ENCODE peak calls at places on chromosomes 13 and 19, in nine cellular contexts. One of them, this sample, is unnamed. For H3K4me1, the result is how much of the 10 kb centered on the place peaks cover.

GRCh38 chr19:17997969-17998826 is 9.8 kb upstream of the ARRDC2 start:
- DNase-seq in K562: peak
- DNase-seq in tibial artery: peak
- DNase-seq in PC-3: peak
- DNase-seq in right lobe of liver: peak
- DNase-seq in ovary: no peak
- DNase-seq in mammary epithelial cell: no peak
- DNase-seq in Panc1: no peak
- DNase-seq in CD8-positive, alpha-beta T cell: no peak
- DNase-seq in this sample: no peak

GRCh38 chr19:46205183-46205984 is 24.2 kb upstream of the IGFL1 start:
- DNase-seq in K562: no peak
- DNase-seq in tibial artery: no peak
- DNase-seq in PC-3: no peak
- DNase-seq in right lobe of liver: no peak
- DNase-seq in ovary: no peak
- DNase-seq in mammary epithelial cell: no peak
- DNase-seq in Panc1: no peak
- DNase-seq in CD8-positive, alpha-beta T cell: no peak
- DNase-seq in this sample: no peak

GRCh38 chr19:30374791-30375650 is 2.8 kb downstream of the ZNF536 start:
- DNase-seq in K562: no peak
- DNase-seq in tibial artery: no peak
- DNase-seq in PC-3: no peak
- DNase-seq in right lobe of liver: no peak
- DNase-seq in ovary: no peak
- DNase-seq in mammary epithelial cell: no peak
- DNase-seq in Panc1: no peak
- DNase-seq in CD8-positive, alpha-beta T cell: no peak
- DNase-seq in this sample: no peak

GRCh38 chr19:17751103-17751911 is at the start of gene FCHO1:
- DNase-seq in K562: peak
- DNase-seq in tibial artery: peak
- DNase-seq in PC-3: no peak
- DNase-seq in right lobe of liver: peak
- DNase-seq in ovary: no peak
- DNase-seq in mammary epithelial cell: no peak
- DNase-seq in Panc1: no peak
- DNase-seq in CD8-positive, alpha-beta T cell: peak
- DNase-seq in this sample: peak

GRCh38 chr19:6730153-6730804 is 7.1 kb downstream of the GPR108 start:
- DNase-seq in K562: peak
- DNase-seq in tibial artery: no peak
- DNase-seq in PC-3: no peak
- DNase-seq in right lobe of liver: peak
- DNase-seq in ovary: peak
- DNase-seq in mammary epithelial cell: no peak
- DNase-seq in Panc1: no peak
- DNase-seq in CD8-positive, alpha-beta T cell: peak
- DNase-seq in this sample: no peak

GRCh38 chr13:45928843-45929242 is 77.3 kb upstream of the SIAH3 start:
- DNase-seq in K562: no peak
- DNase-seq in tibial artery: no peak
- DNase-seq in PC-3: peak
- DNase-seq in right lobe of liver: no peak
- DNase-seq in ovary: no peak
- DNase-seq in mammary epithelial cell: peak
- DNase-seq in Panc1: no peak
- DNase-seq in CD8-positive, alpha-beta T cell: no peak
- DNase-seq in this sample: no peak

GRCh38 chr13:68145852-68146251 is 915.7 kb upstream of the PCDH9 start:
- DNase-seq in K562: no peak
- DNase-seq in tibial artery: no peak
- DNase-seq in PC-3: no peak
- DNase-seq in right lobe of liver: no peak
- DNase-seq in ovary: no peak
- DNase-seq in mammary epithelial cell: no peak
- DNase-seq in Panc1: no peak
- DNase-seq in CD8-positive, alpha-beta T cell: no peak
- DNase-seq in this sample: no peak

GRCh38 chr19:54420383-54421168 is 5.3 kb downstream of the TTYH1 start:
- DNase-seq in K562: peak
- DNase-seq in tibial artery: no peak
- DNase-seq in PC-3: no peak
- DNase-seq in right lobe of liver: no peak
- DNase-seq in ovary: no peak
- DNase-seq in mammary epithelial cell: no peak
- DNase-seq in Panc1: no peak
- DNase-seq in CD8-positive, alpha-beta T cell: no peak
- DNase-seq in this sample: no peak

GRCh38 chr19:31470952-31471351 is 121.7 kb upstream of the TSHZ3 start:
- DNase-seq in K562: no peak
- DNase-seq in tibial artery: no peak
- DNase-seq in PC-3: no peak
- DNase-seq in right lobe of liver: no peak
- DNase-seq in ovary: no peak
- DNase-seq in mammary epithelial cell: no peak
- DNase-seq in Panc1: no peak
- DNase-seq in CD8-positive, alpha-beta T cell: no peak
- DNase-seq in this sample: no peak

GRCh38 chr13:30915691-30916541 is 9.8 kb downstream of the MEDAG start:
- DNase-seq in K562: no peak
- DNase-seq in tibial artery: no peak
- DNase-seq in PC-3: no peak
- DNase-seq in right lobe of liver: no peak
- DNase-seq in ovary: no peak
- DNase-seq in mammary epithelial cell: peak
- DNase-seq in Panc1: no peak
- DNase-seq in CD8-positive, alpha-beta T cell: no peak
- DNase-seq in this sample: no peak

GRCh38 chr19:38395381-38396127 is 7.1 kb downstream of the SPRED3 start:
- DNase-seq in K562: no peak
- DNase-seq in tibial artery: no peak
- DNase-seq in PC-3: no peak
- DNase-seq in right lobe of liver: no peak
- DNase-seq in ovary: no peak
- DNase-seq in mammary epithelial cell: no peak
- DNase-seq in Panc1: no peak
- DNase-seq in CD8-positive, alpha-beta T cell: peak
- DNase-seq in this sample: no peak

GRCh38 chr19:12052057-12052570 is 647 bp downstream of the ZNF878 start:
- DNase-seq in K562: no peak
- DNase-seq in tibial artery: no peak
- DNase-seq in PC-3: peak
- DNase-seq in right lobe of liver: no peak
- DNase-seq in ovary: no peak
- DNase-seq in mammary epithelial cell: peak
- DNase-seq in Panc1: no peak
- DNase-seq in CD8-positive, alpha-beta T cell: no peak
- DNase-seq in this sample: no peak

GRCh38 chr19:918152-918437 is 962 bp downstream of the KISS1R start:
- DNase-seq in K562: no peak
- DNase-seq in tibial artery: no peak
- DNase-seq in PC-3: no peak
- DNase-seq in right lobe of liver: no peak
- DNase-seq in ovary: no peak
- DNase-seq in mammary epithelial cell: no peak
- DNase-seq in Panc1: no peak
- DNase-seq in CD8-positive, alpha-beta T cell: no peak
- DNase-seq in this sample: no peak

GRCh38 chr19:38736036-38736412 is 8.2 kb downstream of the CAPN12 start:
- DNase-seq in K562: peak
- DNase-seq in tibial artery: peak
- DNase-seq in PC-3: peak
- DNase-seq in right lobe of liver: peak
- DNase-seq in ovary: peak
- DNase-seq in mammary epithelial cell: no peak
- DNase-seq in Panc1: no peak
- DNase-seq in CD8-positive, alpha-beta T cell: peak
- DNase-seq in this sample: peak

GRCh38 chr19:38550376-38550775 is 67.4 kb downstream of the MAP4K1 start:
- DNase-seq in K562: no peak
- DNase-seq in tibial artery: no peak
- DNase-seq in PC-3: no peak
- DNase-seq in right lobe of liver: no peak
- DNase-seq in ovary: no peak
- DNase-seq in mammary epithelial cell: no peak
- DNase-seq in Panc1: no peak
- DNase-seq in CD8-positive, alpha-beta T cell: no peak
- DNase-seq in this sample: no peak

GRCh38 chr19:1606138-1606651 is 933 bp upstream of the UQCR11 start:
- DNase-seq in K562: no peak
- DNase-seq in tibial artery: no peak
- DNase-seq in PC-3: no peak
- DNase-seq in right lobe of liver: no peak
- DNase-seq in ovary: no peak
- DNase-seq in mammary epithelial cell: no peak
- DNase-seq in Panc1: no peak
- DNase-seq in CD8-positive, alpha-beta T cell: no peak
- DNase-seq in this sample: no peak

DNA sequence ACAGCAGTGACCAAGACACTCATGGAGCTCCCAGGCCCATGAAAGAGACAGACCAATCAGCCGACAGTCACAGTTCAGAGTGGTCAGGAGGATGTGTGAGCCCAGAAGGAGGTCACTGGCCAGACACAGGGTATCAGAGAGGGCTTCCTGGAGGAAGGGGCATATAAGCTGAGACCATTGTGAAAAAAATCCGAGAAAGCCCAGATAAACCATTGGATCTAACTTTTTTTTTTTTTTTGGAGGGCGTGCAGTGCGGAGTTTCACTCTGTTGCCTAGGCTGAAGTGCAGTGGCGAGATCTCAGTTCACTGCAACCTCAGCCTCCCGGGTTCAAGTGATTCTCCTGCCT is 4.2 kb downstream of the ITPKC start:
- DNase-seq in K562: no peak
- DNase-seq in tibial artery: no peak
- DNase-seq in PC-3: no peak
- DNase-seq in right lobe of liver: no peak
- DNase-seq in ovary: no peak
- DNase-seq in mammary epithelial cell: no peak
- DNase-seq in Panc1: no peak
- DNase-seq in CD8-positive, alpha-beta T cell: no peak
- DNase-seq in this sample: no peak
- H3K4me1 ChIP-seq in K562: under half
- H3K4me1 ChIP-seq in tibial artery: under half
- H3K4me1 ChIP-seq in PC-3: under half
- H3K4me1 ChIP-seq in right lobe of liver: under half
- H3K4me1 ChIP-seq in ovary: under half
- H3K4me1 ChIP-seq in mammary epithelial cell: under half
- H3K4me1 ChIP-seq in Panc1: under half
- H3K4me1 ChIP-seq in CD8-positive, alpha-beta T cell: under half
- H3K4me1 ChIP-seq in this sample: under half

GRCh38 chr19:33191501-33191900 is 2.6 kb upstream of the LRP3 start:
- DNase-seq in K562: no peak
- DNase-seq in tibial artery: peak
- DNase-seq in PC-3: no peak
- DNase-seq in right lobe of liver: peak
- DNase-seq in ovary: no peak
- DNase-seq in mammary epithelial cell: no peak
- DNase-seq in Panc1: no peak
- DNase-seq in CD8-positive, alpha-beta T cell: no peak
- DNase-seq in this sample: no peak
- H3K4me1 ChIP-seq in K562: under half
- H3K4me1 ChIP-seq in tibial artery: under half
- H3K4me1 ChIP-seq in PC-3: under half
- H3K4me1 ChIP-seq in right lobe of liver: under half
- H3K4me1 ChIP-seq in ovary: under half
- H3K4me1 ChIP-seq in mammary epithelial cell: under half
- H3K4me1 ChIP-seq in Panc1: under half
- H3K4me1 ChIP-seq in CD8-positive, alpha-beta T cell: under half
- H3K4me1 ChIP-seq in this sample: under half

GRCh38 chr13:50888362-50888761 is 21.2 kb upstream of the RNASEH2B start:
- DNase-seq in K562: no peak
- DNase-seq in tibial artery: no peak
- DNase-seq in PC-3: no peak
- DNase-seq in right lobe of liver: no peak
- DNase-seq in ovary: no peak
- DNase-seq in mammary epithelial cell: no peak
- DNase-seq in Panc1: no peak
- DNase-seq in CD8-positive, alpha-beta T cell: no peak
- DNase-seq in this sample: no peak

GRCh38 chr13:50892162-50892944 is 17.2 kb upstream of the RNASEH2B start:
- DNase-seq in K562: no peak
- DNase-seq in tibial artery: no peak
- DNase-seq in PC-3: no peak
- DNase-seq in right lobe of liver: no peak
- DNase-seq in ovary: no peak
- DNase-seq in mammary epithelial cell: no peak
- DNase-seq in Panc1: no peak
- DNase-seq in CD8-positive, alpha-beta T cell: peak
- DNase-seq in this sample: no peak

GRCh38 chr13:50887153-50887552 is 22.4 kb upstream of the RNASEH2B start:
- DNase-seq in K562: no peak
- DNase-seq in tibial artery: no peak
- DNase-seq in PC-3: no peak
- DNase-seq in right lobe of liver: no peak
- DNase-seq in ovary: no peak
- DNase-seq in mammary epithelial cell: no peak
- DNase-seq in Panc1: no peak
- DNase-seq in CD8-positive, alpha-beta T cell: no peak
- DNase-seq in this sample: no peak

GRCh38 chr13:50891206-50891605 is 18.4 kb upstream of the RNASEH2B start:
- DNase-seq in K562: no peak
- DNase-seq in tibial artery: no peak
- DNase-seq in PC-3: no peak
- DNase-seq in right lobe of liver: no peak
- DNase-seq in ovary: no peak
- DNase-seq in mammary epithelial cell: no peak
- DNase-seq in Panc1: no peak
- DNase-seq in CD8-positive, alpha-beta T cell: no peak
- DNase-seq in this sample: no peak

DNA sequence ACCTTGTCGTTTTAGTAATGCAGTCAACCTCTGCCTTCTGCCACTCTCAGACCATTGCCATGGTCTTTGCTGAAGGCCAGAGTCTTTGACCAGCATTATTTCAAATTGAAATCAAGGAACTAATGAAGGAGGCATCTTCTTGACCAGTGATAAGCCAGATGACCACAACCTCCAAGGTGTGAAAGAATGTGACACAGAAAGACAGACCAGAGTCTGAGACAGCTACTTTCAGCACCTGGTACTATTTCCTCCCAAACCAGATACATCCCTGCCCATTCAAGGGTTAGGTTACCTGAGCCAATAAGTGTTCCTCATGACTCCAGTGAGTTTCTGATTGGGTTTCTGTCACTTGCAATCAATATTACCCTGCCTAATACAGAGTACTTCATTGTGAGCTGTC is 20.3 kb upstream of the RNASEH2B start:
- DNase-seq in K562: no peak
- DNase-seq in tibial artery: no peak
- DNase-seq in PC-3: no peak
- DNase-seq in right lobe of liver: no peak
- DNase-seq in ovary: no peak
- DNase-seq in mammary epithelial cell: no peak
- DNase-seq in Panc1: no peak
- DNase-seq in CD8-positive, alpha-beta T cell: no peak
- DNase-seq in this sample: no peak
- H3K4me1 ChIP-seq in K562: under half
- H3K4me1 ChIP-seq in tibial artery: under half
- H3K4me1 ChIP-seq in PC-3: under half
- H3K4me1 ChIP-seq in right lobe of liver: under half
- H3K4me1 ChIP-seq in ovary: under half
- H3K4me1 ChIP-seq in mammary epithelial cell: under half
- H3K4me1 ChIP-seq in Panc1: under half
- H3K4me1 ChIP-seq in CD8-positive, alpha-beta T cell: under half
- H3K4me1 ChIP-seq in this sample: under half

GRCh38 chr19:19022380-19022961 is 10.8 kb downstream of the SUGP2 start:
- DNase-seq in K562: no peak
- DNase-seq in tibial artery: no peak
- DNase-seq in PC-3: no peak
- DNase-seq in right lobe of liver: no peak
- DNase-seq in ovary: no peak
- DNase-seq in mammary epithelial cell: no peak
- DNase-seq in Panc1: no peak
- DNase-seq in CD8-positive, alpha-beta T cell: no peak
- DNase-seq in this sample: no peak
- H3K4me1 ChIP-seq in K562: under half
- H3K4me1 ChIP-seq in tibial artery: under half
- H3K4me1 ChIP-seq in PC-3: under half
- H3K4me1 ChIP-seq in right lobe of liver: under half
- H3K4me1 ChIP-seq in ovary: under half
- H3K4me1 ChIP-seq in mammary epithelial cell: under half
- H3K4me1 ChIP-seq in Panc1: under half
- H3K4me1 ChIP-seq in CD8-positive, alpha-beta T cell: under half
- H3K4me1 ChIP-seq in this sample: under half